ENCODE peak calls at places on chromosome 12, in seven cellular contexts. Y is tibial nerve; U is cardiac muscle cell; N is suprapubic skin; E is PC-9; Q is brain microvascular endothelial cell; S is CD8-positive, alpha-beta memory T cell. D is an unnamed sample.
A peak's percentile ranks its signal among the peaks of the same experiment; 100 is the strongest.

GRCh38 chr12:79262938-79263337 is 398.4 kb downstream of the SYT1 start:
- DNase-seq in Y (no peak), U (no peak), Q (no peak), S (no peak), N (no peak), E (no peak), D (no peak)

GRCh38 chr12:125159687-125160086 is 94.5 kb downstream of the AACS start:
- DNase-seq in U (no peak), N (no peak), E (no peak), Q (no peak), S (no peak), Y (no peak), D (no peak)

GRCh38 chr12:62917066-62917465 is 17.9 kb downstream of the PPM1H start:
- DNase-seq in N (no peak), Q (no peak), U (no peak), S (no peak), Y (no peak), E (no peak), D (no peak)

GRCh38 chr12:31020385-31021166 is 53.1 kb upstream of the DDX11 start:
- DNase-seq in E (no peak), N (no peak), Y (no peak), S (no peak), U (no peak), Q (no peak), D (no peak)

GRCh38 chr12:53990311-53991076 is 5.5 kb downstream of the HOXC10 start:
- DNase-seq in Y (no peak), Q (no peak), S (no peak), E (no peak), N (no peak), U (no peak), D (no peak)

GRCh38 chr12:82688035-82688501 is 1.4 kb downstream of the TMTC2 start:
- DNase-seq in Y (no peak), S (peak; percentile 4), Q (peak; percentile 9), U (peak; percentile 29), E (no peak), N (no peak), D (peak; percentile 11)

GRCh38 chr12:117127933-117128823 is 29.0 kb upstream of the TESC start:
- DNase-seq in Q (no peak), S (no peak), E (no peak), Y (no peak), U (no peak), N (no peak), D (no peak)

GRCh38 chr12:101945361-101946232 is 68.2 kb downstream of the DRAM1 start:
- DNase-seq in N (no peak), U (peak; percentile 43), Y (no peak), E (no peak), Q (no peak), S (no peak), D (no peak)

GRCh38 chr12:92987362-92987761 is 58.3 kb upstream of the EEA1 start:
- DNase-seq in N (no peak), E (peak; percentile 72), Q (peak; percentile 56), Y (no peak), U (peak; percentile 89), S (peak; percentile 41), D (peak; percentile 64)

GRCh38 chr12:29026419-29026818 is 122.7 kb upstream of the FAR2 start:
- DNase-seq in S (no peak), E (no peak), Y (no peak), U (no peak), N (no peak), Q (no peak), D (no peak)

GRCh38 chr12:79725987-79726386 is 35.2 kb upstream of the PAWR start:
- DNase-seq in E (peak; percentile 81), N (no peak), S (no peak), Y (no peak), Q (peak; percentile 39), U (peak; percentile 61), D (peak; percentile 95)

GRCh38 chr12:92675092-92675865 is 27.5 kb upstream of the PLEKHG7 start:
- DNase-seq in Y (no peak), Q (no peak), S (no peak), N (no peak), E (no peak), U (no peak), D (peak; percentile 87)

GRCh38 chr12:120999191-121000120 is 16.8 kb downstream of the C12orf43 start:
- DNase-seq in U (peak; percentile 80), Q (no peak), E (no peak), S (no peak), Y (no peak), N (no peak), D (no peak)

GRCh38 chr12:43551271-43551970 is 582 bp downstream of the ADAMTS20 start:
- DNase-seq in U (no peak), N (no peak), Y (no peak), Q (no peak), S (no peak), E (no peak), D (no peak)

GRCh38 chr12:115191342-115191741 is 507.4 kb upstream of the TBX3 start:
- DNase-seq in S (no peak), E (no peak), Y (no peak), U (no peak), Q (no peak), N (no peak), D (no peak)

GRCh38 chr12:55820679-55821078 is 2.8 kb downstream of the ORMDL2 start:
- DNase-seq in Q (no peak), U (peak; percentile 26), N (no peak), E (no peak), Y (no peak), S (no peak), D (no peak)

GRCh38 chr12:9107542-9107873 is 8.2 kb downstream of the A2M start:
- DNase-seq in N (no peak), Q (no peak), S (no peak), Y (no peak), U (no peak), E (no peak), D (no peak)

GRCh38 chr12:96258451-96258933 is 64.3 kb downstream of the ELK3 start:
- DNase-seq in E (no peak), U (peak; percentile 95), Q (peak; percentile 82), S (peak; percentile 40), N (no peak), Y (no peak), D (no peak)

GRCh38 chr12:48125985-48126384 is 6.8 kb downstream of the PFKM start:
- DNase-seq in Q (no peak), Y (no peak), S (no peak), E (no peak), U (no peak), N (no peak), D (no peak)

GRCh38 chr12:54612216-54612750 is 22.4 kb downstream of the LACRT start:
- DNase-seq in E (no peak), Y (no peak), S (no peak), N (no peak), Q (no peak), U (no peak), D (no peak)

GRCh38 chr12:13383379-13383778 is 186.9 kb downstream of the EMP1 start:
- DNase-seq in E (peak; percentile 82), U (no peak), S (no peak), Q (no peak), Y (no peak), N (no peak), D (peak; percentile 76)

GRCh38 chr12:87812711-87813110 is 216.5 kb downstream of the C12orf50 start:
- DNase-seq in S (no peak), Q (no peak), E (no peak), Y (no peak), U (no peak), N (no peak), D (no peak)

GRCh38 chr12:22755629-22756028 is 130.7 kb downstream of the ETNK1 start:
- DNase-seq in N (no peak), Q (no peak), Y (no peak), U (no peak), S (no peak), E (no peak), D (no peak)

GRCh38 chr12:131085125-131085815 is 131.6 kb downstream of the ADGRD1 start:
- DNase-seq in U (no peak), Y (peak; percentile 3), E (no peak), Q (no peak), N (peak; percentile 50), S (no peak), D (no peak)

GRCh38 chr12:108653082-108653516 is 19.4 kb upstream of the SELPLG start:
- DNase-seq in U (no peak), E (no peak), N (no peak), Y (no peak), Q (no peak), S (no peak), D (no peak)
- H3K27ac ChIP-seq in U (peak overlapping the region; percentile 75), E (no peak overlapping the region), N (no peak overlapping the region), Y (no peak overlapping the region), Q (no peak overlapping the region), S (no peak overlapping the region), D (no peak overlapping the region)

GRCh38 chr12:103504606-103505005 is 8.8 kb upstream of the C12orf42 start:
- DNase-seq in S (no peak), Y (no peak), Q (no peak), N (no peak), U (no peak), E (no peak), D (no peak)
- H3K27ac ChIP-seq in S (no peak overlapping the region), Y (no peak overlapping the region), Q (no peak overlapping the region), N (no peak overlapping the region), U (no peak overlapping the region), E (no peak overlapping the region), D (peak overlapping the region; percentile 98)

GRCh38 chr12:88932457-88932856 is 352.2 kb upstream of the KITLG start:
- DNase-seq in U (no peak), Q (no peak), E (no peak), N (no peak), Y (no peak), S (no peak), D (no peak)

GRCh38 chr12:88934163-88934747 is 354.0 kb upstream of the KITLG start:
- DNase-seq in Y (no peak), Q (no peak), N (no peak), U (no peak), E (peak; percentile 50), S (no peak), D (peak; percentile 73)

GRCh38 chr12:88935856-88936255 is 355.6 kb upstream of the KITLG start:
- DNase-seq in Y (no peak), N (no peak), U (no peak), Q (no peak), E (no peak), S (no peak), D (no peak)

GRCh38 chr12:88931598-88931997 is 351.3 kb upstream of the KITLG start:
- DNase-seq in U (no peak), E (no peak), S (no peak), Y (no peak), Q (no peak), N (no peak), D (no peak)
- H3K27ac ChIP-seq in U (no peak overlapping the region), E (no peak overlapping the region), S (no peak overlapping the region), Y (no peak overlapping the region), Q (no peak overlapping the region), N (no peak overlapping the region), D (no peak overlapping the region)

DNA sequence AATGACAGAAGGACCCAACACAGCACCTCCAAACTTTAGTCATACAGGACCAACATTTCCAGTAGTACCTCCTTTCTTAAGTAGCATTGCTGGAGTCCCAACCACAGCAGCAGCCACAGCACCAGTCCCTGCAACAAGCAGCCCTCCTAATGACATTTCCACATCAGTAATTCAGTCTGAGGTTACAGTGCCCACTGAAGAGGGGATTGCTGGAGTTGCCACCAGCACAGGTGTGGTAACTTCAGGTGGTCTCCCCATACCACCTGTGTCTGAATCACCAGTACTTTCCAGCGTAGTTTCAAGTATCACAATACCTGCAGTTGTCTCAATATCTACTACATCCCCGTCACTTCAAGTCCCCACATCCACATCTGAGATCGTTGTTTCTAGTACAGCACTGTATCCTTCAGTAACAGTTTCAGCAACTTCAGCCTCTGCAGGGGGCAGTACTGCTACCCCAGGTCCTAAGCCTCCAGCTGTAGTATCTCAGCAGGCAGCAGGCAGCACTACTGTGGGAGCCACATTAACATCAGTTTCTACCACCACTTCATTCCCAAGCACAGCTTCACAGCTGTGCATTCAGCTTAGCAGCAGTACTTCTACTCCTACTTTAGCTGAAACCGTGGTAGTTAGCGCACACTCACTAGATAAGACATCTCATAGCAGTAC is 64.6 kb downstream of the RAD52 start:
- DNase-seq in N (no peak), Y (no peak), Q (no peak), S (no peak), U (no peak), E (no peak), D (no peak)
- H3K27ac ChIP-seq in N (no peak overlapping the region), Y (no peak overlapping the region), Q (no peak overlapping the region), S (no peak overlapping the region), U (no peak overlapping the region), E (no peak overlapping the region), D (no peak overlapping the region)